ENCODE peak calls at places on chromosomes 11 and 22, in ten cellular contexts. V is nephron progenitor cell; R is NCI-H187 treated with DMSO at 0.1 percent for 48 hours; W is iPS-NIHi11; Q is left ventricle myocardium superior; O is activated CD4-positive, CD25-positive, alpha-beta regulatory T cell treated with anti-CD3 and anti-CD28 coated beads, Interleukin-2, amount 50 U/mL, for 16 hours; Y is ELF-1; D is upper lobe of right lung; L is AG08395; E is NCI-H1092 treated with DMSO at 0.1 percent for 48 hours. F is an unnamed sample.

GRCh38 chr22:49514656-49515055 is 313.0 kb downstream of the BRD1 start:
- DNase-seq in R (no peak), D (no peak), W (no peak), V (no peak), Y (peak; percentile 44), O (no peak), E (peak; percentile 18), Q (no peak), L (no peak), F (no peak)

GRCh38 chr11:134401825-134402809 is 9.9 kb downstream of the B3GAT1 start:
- DNase-seq in Q (no peak), Y (no peak), L (no peak), W (no peak), V (no peak), O (no peak), R (no peak), E (no peak), D (no peak), F (no peak)

GRCh38 chr22:43272301-43272700 is 70.9 kb downstream of the SCUBE1 start:
- DNase-seq in L (peak; percentile 9), R (no peak), E (no peak), V (no peak), D (no peak), Y (no peak), W (no peak), Q (no peak), O (no peak), F (no peak)

GRCh38 chr22:27686534-27686933 is 115.0 kb downstream of the MN1 start:
- DNase-seq in L (peak; percentile 87), E (no peak), Y (peak; percentile 60), Q (peak; percentile 86), R (no peak), O (no peak), W (no peak), D (no peak), V (no peak), F (no peak)

GRCh38 chr11:91926967-91927366 is 297.7 kb upstream of the FAT3 start:
- DNase-seq in Y (no peak), Q (peak; percentile 53), V (no peak), E (no peak), R (no peak), W (no peak), L (no peak), O (no peak), D (no peak), F (no peak)

GRCh38 chr11:70755410-70756158 is 357.3 kb downstream of the CTTN start:
- DNase-seq in Q (peak; percentile 89), R (no peak), D (peak; percentile 88), W (peak; percentile 97), L (peak; percentile 94), V (peak; percentile 87), E (peak; percentile 77), O (peak; percentile 28), Y (peak; percentile 94), F (peak; percentile 26)

GRCh38 chr22:42693055-42693762 is 27.5 kb downstream of the A4GALT start:
- DNase-seq in R (no peak), Q (peak; percentile 30), Y (no peak), D (no peak), O (no peak), E (no peak), L (no peak), V (no peak), W (peak; percentile 9), F (no peak)

GRCh38 chr22:32204856-32205722 is at the start of gene RFPL2:
- DNase-seq in Y (peak; percentile 73), Q (peak; percentile 52), D (peak; percentile 69), E (peak; percentile 82), R (no peak), O (no peak), L (peak; percentile 6), W (peak; percentile 90), V (peak; percentile 79), F (no peak)

F was measured in HS-27A.